ENCODE peak calls at places on chromosomes 16 and 17, in ten cellular contexts. C is AG08395; I is GM04504; L is NCI-H1092; H is mucosa of descending colon; K is NCI-H226; F is fibroblast of villous mesenchyme; G is anterior cingulate cortex; U is CD8-positive, alpha-beta memory T cell; Y is mucosa of gallbladder. M is an unnamed sample.

GRCh38 chr16:51657844-51658243 is 506.8 kb upstream of the SALL1 start:
- DNase-seq in C (no peak), I (no peak), L (peak), H (no peak), K (no peak), F (no peak), G (no peak), U (no peak), Y (peak), M (no peak)

GRCh38 chr16:73015612-73016487 is 32.1 kb downstream of the ZFHX3 start:
- DNase-seq in C (no peak), I (no peak), L (no peak), H (peak), K (no peak), F (no peak), G (no peak), U (no peak), Y (peak), M (no peak)

GRCh38 chr17:14297161-14297851 is 3.6 kb upstream of the HS3ST3B1 start:
- DNase-seq in C (peak), I (no peak), L (no peak), H (peak), K (peak), F (peak), G (no peak), U (no peak), Y (no peak), M (peak)

GRCh38 chr16:85376292-85377095 is 236.6 kb upstream of the GSE1 start:
- DNase-seq in C (peak), I (no peak), L (no peak), H (peak), K (no peak), F (no peak), G (peak), U (no peak), Y (no peak), M (no peak)

GRCh38 chr17:20852541-20853370 is 190.1 kb downstream of the USP22 start:
- DNase-seq in C (no peak), I (no peak), L (no peak), H (no peak), K (no peak), F (peak), G (no peak), U (no peak), Y (no peak), M (no peak)

GRCh38 chr17:44280383-44280782 is 12.4 kb upstream of the SLC4A1 start:
- DNase-seq in C (no peak), I (no peak), L (no peak), H (peak), K (no peak), F (no peak), G (no peak), U (no peak), Y (no peak), M (no peak)

GRCh38 chr17:18968945-18969887 is 17.3 kb downstream of the SLC5A10 start:
- DNase-seq in C (peak), I (no peak), L (no peak), H (peak), K (peak), F (no peak), G (no peak), U (no peak), Y (peak), M (no peak)

GRCh38 chr16:12062343-12063003 is 85.9 kb downstream of the SNX29 start:
- DNase-seq in C (peak), I (peak), L (no peak), H (no peak), K (peak), F (peak), G (no peak), U (no peak), Y (no peak), M (no peak)

GRCh38 chr17:32487460-32488176 is 825 bp downstream of the CDK5R1 start:
- DNase-seq in C (peak), I (no peak), L (no peak), H (peak), K (no peak), F (peak), G (no peak), U (no peak), Y (no peak), M (no peak)

GRCh38 chr16:56475226-56475625 is 23.9 kb downstream of the OGFOD1 start:
- DNase-seq in C (no peak), I (no peak), L (no peak), H (no peak), K (no peak), F (no peak), G (no peak), U (no peak), Y (no peak), M (no peak)

GRCh38 chr17:80778716-80779115 is 212.9 kb upstream of the CHMP6 start:
- DNase-seq in C (no peak), I (no peak), L (no peak), H (no peak), K (no peak), F (no peak), G (no peak), U (no peak), Y (no peak), M (no peak)

GRCh38 chr16:73025506-73026131 is 22.3 kb downstream of the ZFHX3 start:
- DNase-seq in C (no peak), I (no peak), L (no peak), H (no peak), K (no peak), F (peak), G (no peak), U (no peak), Y (no peak), M (no peak)

GRCh38 chr17:27352481-27353460 is 58.9 kb downstream of the WSB1 start:
- DNase-seq in C (no peak), I (no peak), L (no peak), H (peak), K (no peak), F (no peak), G (no peak), U (no peak), Y (no peak), M (no peak)

GRCh38 chr17:63550816-63551639 is 751 bp downstream of the DCAF7 start:
- DNase-seq in C (peak), I (no peak), L (peak), H (no peak), K (no peak), F (peak), G (no peak), U (peak), Y (no peak), M (no peak)

GRCh38 chr17:28551421-28552186 is 820 bp downstream of the UNC119 start:
- DNase-seq in C (peak), I (no peak), L (no peak), H (peak), K (no peak), F (peak), G (no peak), U (no peak), Y (no peak), M (no peak)

GRCh38 chr16:30490210-30490609 is 17.7 kb downstream of the ITGAL start:
- DNase-seq in C (no peak), I (no peak), L (no peak), H (no peak), K (no peak), F (no peak), G (no peak), U (no peak), Y (no peak), M (no peak)

GRCh38 chr17:32732900-32733299 is 144.0 kb downstream of the MYO1D start:
- DNase-seq in C (no peak), I (no peak), L (no peak), H (no peak), K (no peak), F (no peak), G (no peak), U (no peak), Y (no peak), M (no peak)

GRCh38 chr16:27429330-27429871 is 27.4 kb downstream of the IL21R start:
- DNase-seq in C (no peak), I (no peak), L (no peak), H (no peak), K (no peak), F (no peak), G (no peak), U (no peak), Y (peak), M (no peak)

GRCh38 chr16:12229759-12230594 is 253.4 kb downstream of the SNX29 start:
- DNase-seq in C (peak), I (peak), L (peak), H (no peak), K (no peak), F (peak), G (no peak), U (no peak), Y (no peak), M (no peak)

GRCh38 chr17:21397341-21398050 is 21.3 kb downstream of the KCNJ12 start:
- DNase-seq in C (peak), I (peak), L (no peak), H (no peak), K (no peak), F (peak), G (no peak), U (no peak), Y (no peak), M (no peak)

GRCh38 chr17:60598001-60598736 is 1.8 kb upstream of the PPM1D start:
- DNase-seq in C (no peak), I (no peak), L (no peak), H (no peak), K (no peak), F (peak), G (no peak), U (no peak), Y (no peak), M (no peak)

GRCh38 chr17:50817142-50817751 is 18.1 kb upstream of the WFIKKN2 start:
- DNase-seq in C (peak), I (no peak), L (no peak), H (peak), K (no peak), F (peak), G (peak), U (peak), Y (no peak), M (peak)

GRCh38 chr17:2054262-2054739 is 602 bp upstream of the HIC1 start:
- DNase-seq in C (no peak), I (no peak), L (no peak), H (peak), K (peak), F (peak), G (no peak), U (no peak), Y (no peak), M (no peak)

GRCh38 chr17:77422104-77422782 is 281.5 kb downstream of the SEC14L1 start:
- DNase-seq in C (no peak), I (no peak), L (no peak), H (no peak), K (no peak), F (no peak), G (no peak), U (no peak), Y (no peak), M (no peak)

GRCh38 chr17:38874505-38875419 is 4.9 kb downstream of the LASP1 start:
- DNase-seq in C (no peak), I (no peak), L (no peak), H (no peak), K (no peak), F (no peak), G (no peak), U (no peak), Y (no peak), M (no peak)

GRCh38 chr16:88049020-88049419 is 97.8 kb downstream of the BANP start:
- DNase-seq in C (no peak), I (no peak), L (no peak), H (no peak), K (no peak), F (no peak), G (no peak), U (no peak), Y (no peak), M (no peak)

M was measured in activated T-helper 2 cell treated with anti-CD3 and anti-CD28 coated beads, Interferon-gamma antibody, Interleukin-2, Interleukin-4, amounts not matched to agents 10 μg/mL and 5 μg/mL and 100 μg/mL, durations not matched to agents 14 hours and 24 hours and 36 hours.